ENCODE peak calls at places on chromosomes 4 and X, in four cellular contexts. F, O, W and U are unnamed samples.

GRCh38 chr4:81913427-81913878 is 441.7 kb upstream of the RASGEF1B start:
- DNase-seq in F (peak; percentile 1), O (peak; percentile 29), W (no peak), U (peak; percentile 43)

GRCh38 chrX:138866643-138867042 is 155.1 kb upstream of the FGF13 start:
- DNase-seq in F (no peak), O (no peak), W (no peak), U (no peak)

GRCh38 chr4:146776691-146777090 is 138.0 kb downstream of the POU4F2 start:
- DNase-seq in F (no peak), O (no peak), W (no peak), U (no peak)

GRCh38 chr4:96486563-96486962 is 646.7 kb downstream of the PDHA2 start:
- DNase-seq in F (no peak), O (no peak), W (no peak), U (peak; percentile 2)

GRCh38 chrX:103488332-103488731 is 31.0 kb downstream of the RAB40A start:
- DNase-seq in F (peak; percentile 26), O (peak; percentile 38), W (no peak), U (no peak)

GRCh38 chr4:99806545-99806944 is 10.1 kb upstream of the DAPP1 start:
- DNase-seq in F (no peak), O (no peak), W (no peak), U (no peak)

GRCh38 chr4:2811830-2812599 is 19.1 kb downstream of the SH3BP2 start:
- DNase-seq in F (peak; percentile 68), O (peak; percentile 71), W (no peak), U (peak; percentile 30)

GRCh38 chr4:139129206-139129605 is 47.8 kb downstream of the ELF2 start:
- DNase-seq in F (no peak), O (no peak), W (no peak), U (peak; percentile 19)

GRCh38 chr4:8125526-8126056 is 33.0 kb downstream of the ABLIM2 start:
- DNase-seq in F (no peak), O (no peak), W (no peak), U (no peak)

GRCh38 chr4:7252510-7253340 is 60.4 kb downstream of the SORCS2 start:
- DNase-seq in F (no peak), O (no peak), W (no peak), U (no peak)

GRCh38 chr4:3784469-3785291 is 18.5 kb downstream of the ADRA2C start:
- DNase-seq in F (no peak), O (no peak), W (no peak), U (peak; percentile 7)

GRCh38 chr4:40246547-40246900 is 49.7 kb downstream of the RHOH start:
- DNase-seq in F (no peak), O (no peak), W (no peak), U (no peak)

GRCh38 chr4:40246938-40247337 is 50.1 kb downstream of the RHOH start:
- DNase-seq in F (no peak), O (no peak), W (no peak), U (no peak)

GRCh38 chr4:40247350-40247749 is 50.5 kb downstream of the RHOH start:
- DNase-seq in F (no peak), O (no peak), W (no peak), U (no peak)

GRCh38 chr4:40243390-40243948 is 46.6 kb downstream of the RHOH start:
- DNase-seq in F (no peak), O (no peak), W (no peak), U (no peak)

GRCh38 chr4:40245794-40246546 is 49.1 kb downstream of the RHOH start:
- DNase-seq in F (no peak), O (no peak), W (no peak), U (no peak)
- TF ChIP-seq CTCF in F (no peak), O (no peak), W (no peak), U (no peak)

GRCh38 chr4:28251831-28252230 is 1391.2 kb downstream of the STIM2 start:
- DNase-seq in F (no peak), O (no peak), W (no peak), U (peak; percentile 58)

GRCh38 chr4:28256295-28256694 is 1395.7 kb downstream of the STIM2 start:
- DNase-seq in F (no peak), O (no peak), W (no peak), U (no peak)

GRCh38 chr4:28248269-28248668 is 1387.6 kb downstream of the STIM2 start:
- DNase-seq in F (no peak), O (no peak), W (no peak), U (no peak)

GRCh38 chr4:28250646-28251045 is 1390.0 kb downstream of the STIM2 start:
- DNase-seq in F (no peak), O (no peak), W (no peak), U (peak; percentile 67)

DNA sequence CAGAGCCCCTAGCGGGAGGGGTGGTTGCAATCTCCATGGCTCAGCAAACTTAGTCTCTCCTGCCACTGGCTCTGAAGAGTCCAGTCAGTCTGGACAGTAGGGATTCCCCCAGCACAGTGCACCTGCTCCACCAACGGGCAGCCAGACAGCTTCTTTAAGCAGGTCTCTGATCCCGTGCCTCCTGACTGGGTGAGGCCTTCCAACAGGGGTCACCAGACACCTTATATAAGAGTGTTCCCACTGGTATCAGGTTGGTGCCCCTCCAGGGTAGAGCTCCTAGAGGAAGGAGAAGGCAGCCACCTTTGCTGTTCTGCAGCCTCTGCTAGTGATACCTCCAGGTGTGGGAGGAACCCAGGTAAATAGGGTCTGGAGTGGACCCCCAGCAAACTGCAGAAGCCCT is 1393.4 kb downstream of the STIM2 start:
- DNase-seq in F (no peak), O (no peak), W (no peak), U (no peak)
- H3K4me3 ChIP-seq in F (no peak overlapping the region), O (no peak overlapping the region), W (no peak overlapping the region), U (no peak overlapping the region)

DNA sequence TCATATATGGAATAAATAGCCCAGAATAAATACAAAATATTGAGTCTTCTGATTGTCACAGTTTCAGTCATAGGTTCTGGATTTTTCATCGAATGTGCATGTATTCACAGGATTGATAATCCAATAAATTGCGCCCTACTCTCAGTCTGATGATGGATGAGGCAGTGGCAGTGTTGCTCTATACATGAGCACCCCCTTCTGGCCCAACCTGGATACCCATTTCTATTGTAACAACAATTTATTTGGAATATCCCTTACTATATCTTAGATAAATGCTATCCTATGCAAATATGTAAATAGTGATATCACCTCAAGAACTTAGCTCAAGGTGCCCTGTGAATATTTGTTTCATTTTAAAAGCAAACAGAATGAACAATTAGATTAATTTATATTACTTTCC is 733.7 kb upstream of the PABPC4L start:
- DNase-seq in F (no peak), O (peak; percentile 1), W (no peak), U (peak; percentile 1)
- TF ChIP-seq CTCF in F (peak; percentile 29), O (peak; percentile 26), W (no peak), U (no peak)

DNA sequence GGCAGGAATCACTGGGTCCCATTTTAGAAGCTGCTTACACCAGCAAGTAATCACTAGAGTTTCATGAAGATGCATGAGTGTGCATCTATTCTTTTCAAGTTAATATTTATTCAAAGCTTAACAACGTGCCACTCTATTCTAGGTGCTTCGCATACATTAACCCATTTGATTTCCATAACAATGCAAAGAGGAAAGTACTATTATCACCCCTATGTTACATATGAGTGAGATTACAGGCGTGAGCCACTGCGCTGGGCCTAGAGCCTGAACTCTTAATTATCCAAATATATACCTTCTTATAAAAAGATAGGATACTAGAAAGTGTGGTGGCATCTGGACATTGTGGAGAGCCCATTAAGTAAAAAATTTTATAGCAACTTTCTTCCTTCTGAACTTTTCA is 65.4 kb downstream of the CXCL13 start:
- DNase-seq in F (no peak), O (no peak), W (no peak), U (no peak)
- H3K4me3 ChIP-seq in F (no peak overlapping the region), O (no peak overlapping the region), W (no peak overlapping the region), U (no peak overlapping the region)

DNA sequence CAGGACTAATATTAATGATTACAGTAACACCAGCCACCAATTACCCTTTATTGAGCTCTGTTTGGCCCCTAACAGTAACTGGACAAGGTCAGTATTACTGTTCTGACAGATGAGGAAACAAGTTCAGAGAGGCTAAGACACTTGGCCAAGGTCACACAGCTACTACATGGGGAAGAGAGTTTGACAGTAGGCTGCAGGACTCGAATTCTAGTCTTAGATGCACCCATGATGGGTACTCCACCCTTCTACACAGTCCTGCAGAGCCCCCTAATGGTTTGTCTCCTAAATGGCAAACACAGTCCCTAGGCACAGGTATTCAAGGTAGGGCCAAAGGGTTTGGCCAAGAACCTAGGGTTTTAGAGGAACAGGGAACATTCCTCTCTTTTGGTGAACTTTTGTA is 93.9 kb downstream of the NSUN7 start:
- DNase-seq in F (no peak), O (no peak), W (no peak), U (no peak)
- TF ChIP-seq CTCF in F (peak; percentile 10), O (no peak), W (no peak), U (peak; percentile 9)

DNA sequence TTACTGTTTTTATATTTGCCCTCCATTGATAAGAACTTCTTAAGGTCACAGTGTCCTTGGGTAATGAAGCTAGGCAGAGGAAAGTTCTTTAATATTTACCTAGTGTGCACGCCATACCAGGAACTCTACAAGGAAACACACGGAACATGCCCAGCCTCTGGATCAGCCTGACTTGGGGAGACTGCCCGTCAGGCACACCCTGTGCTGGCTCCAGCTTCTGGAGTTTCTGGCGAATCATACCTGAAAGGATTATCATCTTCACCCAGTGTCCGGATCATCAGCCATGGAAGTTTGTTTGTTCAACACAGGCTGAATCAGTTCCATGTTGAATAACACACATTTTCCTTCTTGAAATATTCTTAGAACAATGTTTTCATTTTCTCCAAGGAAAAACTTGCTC is 176.6 kb downstream of the SHROOM3 start:
- DNase-seq in F (no peak), O (no peak), W (no peak), U (peak; percentile 77)
- H3K4me3 ChIP-seq in F (no peak overlapping the region), O (no peak overlapping the region), W (peak overlapping the region; percentile 56), U (no peak overlapping the region)

GRCh38 chr4:132818091-132818490 is 331.0 kb upstream of the PCDH10 start:
- DNase-seq in F (no peak), O (no peak), W (no peak), U (no peak)
- TF ChIP-seq CTCF in F (no peak), O (no peak), W (no peak), U (no peak)

GRCh38 chr4:48044298-48044697 is 27.7 kb downstream of the NIPAL1 start:
- DNase-seq in F (no peak), O (no peak), W (no peak), U (no peak)

GRCh38 chr4:48047896-48048295 is 31.3 kb downstream of the NIPAL1 start:
- DNase-seq in F (no peak), O (no peak), W (no peak), U (no peak)

GRCh38 chr4:48046059-48046458 is 29.5 kb downstream of the NIPAL1 start:
- DNase-seq in F (no peak), O (no peak), W (no peak), U (no peak)

GRCh38 chr4:48049483-48049882 is 32.9 kb downstream of the NIPAL1 start:
- DNase-seq in F (no peak), O (no peak), W (no peak), U (no peak)

GRCh38 chr4:48047421-48047844 is 30.9 kb downstream of the NIPAL1 start:
- DNase-seq in F (no peak), O (no peak), W (no peak), U (no peak)
- H3K4me3 ChIP-seq in F (no peak overlapping the region), O (no peak overlapping the region), W (no peak overlapping the region), U (no peak overlapping the region)

GRCh38 chrX:49840679-49841078 is 11.6 kb downstream of the PAGE4 start:
- DNase-seq in F (peak; percentile 24), O (peak; percentile 22), W (no peak), U (peak; percentile 59)
- TF ChIP-seq CTCF in F (peak; percentile 43), O (peak; percentile 29), W (no peak), U (peak; percentile 32)